ENCODE peak calls at places on chromosomes 6 and 20, in seven cellular contexts. One of them, this sample, is unnamed.

GRCh38 chr20:44572551-44573500 is 9.6 kb upstream of the PKIG start:
- DNase-seq in WTC11: no peak
- DNase-seq in activated T-helper 1 cell treated with anti-CD3 and anti-CD28 coated beads, Interleukin-12 subunit alpha, Interleukin-12 subunit beta, Interleukin-2, Interleukin-4 antibody, amounts not matched to agents 30 ng/mL and 10 ng/mL and 1 ng/mL, durations not matched to agents 14 hours and 24 hours and 36 hours: no peak
- DNase-seq in kidney glomerular epithelial cell: peak; percentile 57
- DNase-seq in DMS153: no peak
- DNase-seq in GM12891: no peak
- DNase-seq in heart right ventricle: peak; percentile 64
- DNase-seq in this sample: peak; percentile 86

GRCh38 chr20:726160-726559 is 42.1 kb downstream of the SLC52A3 start:
- DNase-seq in WTC11: no peak
- DNase-seq in activated T-helper 1 cell treated with anti-CD3 and anti-CD28 coated beads, Interleukin-12 subunit alpha, Interleukin-12 subunit beta, Interleukin-2, Interleukin-4 antibody, amounts not matched to agents 30 ng/mL and 10 ng/mL and 1 ng/mL, durations not matched to agents 14 hours and 24 hours and 36 hours: no peak
- DNase-seq in DMS153: no peak
- DNase-seq in kidney glomerular epithelial cell: no peak
- DNase-seq in heart right ventricle: no peak
- DNase-seq in GM12891: no peak
- DNase-seq in this sample: no peak

GRCh38 chr20:39070484-39071231 is 108.5 kb downstream of the DHX35 start:
- DNase-seq in WTC11: no peak
- DNase-seq in activated T-helper 1 cell treated with anti-CD3 and anti-CD28 coated beads, Interleukin-12 subunit alpha, Interleukin-12 subunit beta, Interleukin-2, Interleukin-4 antibody, amounts not matched to agents 30 ng/mL and 10 ng/mL and 1 ng/mL, durations not matched to agents 14 hours and 24 hours and 36 hours: no peak
- DNase-seq in DMS153: peak; percentile 67
- DNase-seq in kidney glomerular epithelial cell: peak; percentile 1
- DNase-seq in GM12891: no peak
- DNase-seq in heart right ventricle: no peak
- DNase-seq in this sample: peak; percentile 66

GRCh38 chr6:35429463-35429862 is 22.7 kb upstream of the FANCE start:
- DNase-seq in WTC11: no peak
- DNase-seq in kidney glomerular epithelial cell: no peak
- DNase-seq in heart right ventricle: no peak
- DNase-seq in GM12891: no peak
- DNase-seq in activated T-helper 1 cell treated with anti-CD3 and anti-CD28 coated beads, Interleukin-12 subunit alpha, Interleukin-12 subunit beta, Interleukin-2, Interleukin-4 antibody, amounts not matched to agents 30 ng/mL and 10 ng/mL and 1 ng/mL, durations not matched to agents 14 hours and 24 hours and 36 hours: no peak
- DNase-seq in DMS153: no peak
- DNase-seq in this sample: no peak

GRCh38 chr20:38128691-38129090 is 36.4 kb downstream of the TGM2 start:
- DNase-seq in kidney glomerular epithelial cell: no peak
- DNase-seq in WTC11: no peak
- DNase-seq in GM12891: no peak
- DNase-seq in heart right ventricle: no peak
- DNase-seq in activated T-helper 1 cell treated with anti-CD3 and anti-CD28 coated beads, Interleukin-12 subunit alpha, Interleukin-12 subunit beta, Interleukin-2, Interleukin-4 antibody, amounts not matched to agents 30 ng/mL and 10 ng/mL and 1 ng/mL, durations not matched to agents 14 hours and 24 hours and 36 hours: no peak
- DNase-seq in DMS153: no peak
- DNase-seq in this sample: no peak

GRCh38 chr6:110543106-110543505 is 66.7 kb upstream of the SLC22A16 start:
- DNase-seq in DMS153: peak; percentile 68
- DNase-seq in kidney glomerular epithelial cell: no peak
- DNase-seq in heart right ventricle: no peak
- DNase-seq in activated T-helper 1 cell treated with anti-CD3 and anti-CD28 coated beads, Interleukin-12 subunit alpha, Interleukin-12 subunit beta, Interleukin-2, Interleukin-4 antibody, amounts not matched to agents 30 ng/mL and 10 ng/mL and 1 ng/mL, durations not matched to agents 14 hours and 24 hours and 36 hours: no peak
- DNase-seq in WTC11: no peak
- DNase-seq in GM12891: no peak
- DNase-seq in this sample: peak; percentile 65

GRCh38 chr20:9617062-9617461 is 102.7 kb downstream of the LAMP5 start:
- DNase-seq in heart right ventricle: peak; percentile 24
- DNase-seq in GM12891: no peak
- DNase-seq in WTC11: peak; percentile 61
- DNase-seq in kidney glomerular epithelial cell: peak; percentile 30
- DNase-seq in activated T-helper 1 cell treated with anti-CD3 and anti-CD28 coated beads, Interleukin-12 subunit alpha, Interleukin-12 subunit beta, Interleukin-2, Interleukin-4 antibody, amounts not matched to agents 30 ng/mL and 10 ng/mL and 1 ng/mL, durations not matched to agents 14 hours and 24 hours and 36 hours: peak; percentile 6
- DNase-seq in DMS153: peak; percentile 58
- DNase-seq in this sample: peak; percentile 67

GRCh38 chr6:148523051-148523450 is 180.4 kb downstream of the SASH1 start:
- DNase-seq in activated T-helper 1 cell treated with anti-CD3 and anti-CD28 coated beads, Interleukin-12 subunit alpha, Interleukin-12 subunit beta, Interleukin-2, Interleukin-4 antibody, amounts not matched to agents 30 ng/mL and 10 ng/mL and 1 ng/mL, durations not matched to agents 14 hours and 24 hours and 36 hours: no peak
- DNase-seq in kidney glomerular epithelial cell: no peak
- DNase-seq in heart right ventricle: no peak
- DNase-seq in GM12891: no peak
- DNase-seq in DMS153: no peak
- DNase-seq in WTC11: no peak
- DNase-seq in this sample: peak; percentile 49

GRCh38 chr6:9646346-9647042 is 768.4 kb downstream of the TFAP2A start:
- DNase-seq in DMS153: no peak
- DNase-seq in kidney glomerular epithelial cell: no peak
- DNase-seq in WTC11: no peak
- DNase-seq in heart right ventricle: peak; percentile 29
- DNase-seq in activated T-helper 1 cell treated with anti-CD3 and anti-CD28 coated beads, Interleukin-12 subunit alpha, Interleukin-12 subunit beta, Interleukin-2, Interleukin-4 antibody, amounts not matched to agents 30 ng/mL and 10 ng/mL and 1 ng/mL, durations not matched to agents 14 hours and 24 hours and 36 hours: no peak
- DNase-seq in GM12891: no peak
- DNase-seq in this sample: no peak

GRCh38 chr6:7505196-7505699 is 36.2 kb upstream of the DSP start:
- DNase-seq in heart right ventricle: peak; percentile 16
- DNase-seq in kidney glomerular epithelial cell: peak; percentile 96
- DNase-seq in activated T-helper 1 cell treated with anti-CD3 and anti-CD28 coated beads, Interleukin-12 subunit alpha, Interleukin-12 subunit beta, Interleukin-2, Interleukin-4 antibody, amounts not matched to agents 30 ng/mL and 10 ng/mL and 1 ng/mL, durations not matched to agents 14 hours and 24 hours and 36 hours: no peak
- DNase-seq in WTC11: peak; percentile 69
- DNase-seq in DMS153: peak; percentile 80
- DNase-seq in GM12891: no peak
- DNase-seq in this sample: peak; percentile 100

GRCh38 chr20:8914421-8914820 is 154.5 kb upstream of the PLCB4 start:
- DNase-seq in WTC11: no peak
- DNase-seq in DMS153: no peak
- DNase-seq in heart right ventricle: no peak
- DNase-seq in GM12891: no peak
- DNase-seq in kidney glomerular epithelial cell: peak; percentile 80
- DNase-seq in activated T-helper 1 cell treated with anti-CD3 and anti-CD28 coated beads, Interleukin-12 subunit alpha, Interleukin-12 subunit beta, Interleukin-2, Interleukin-4 antibody, amounts not matched to agents 30 ng/mL and 10 ng/mL and 1 ng/mL, durations not matched to agents 14 hours and 24 hours and 36 hours: no peak
- DNase-seq in this sample: peak; percentile 79

GRCh38 chr6:37482356-37483292 is 17.1 kb downstream of the CCDC167 start:
- DNase-seq in WTC11: no peak
- DNase-seq in activated T-helper 1 cell treated with anti-CD3 and anti-CD28 coated beads, Interleukin-12 subunit alpha, Interleukin-12 subunit beta, Interleukin-2, Interleukin-4 antibody, amounts not matched to agents 30 ng/mL and 10 ng/mL and 1 ng/mL, durations not matched to agents 14 hours and 24 hours and 36 hours: no peak
- DNase-seq in GM12891: no peak
- DNase-seq in kidney glomerular epithelial cell: no peak
- DNase-seq in heart right ventricle: no peak
- DNase-seq in DMS153: no peak
- DNase-seq in this sample: no peak

GRCh38 chr6:42784739-42785498 is 3.1 kb downstream of the BICRAL start:
- DNase-seq in activated T-helper 1 cell treated with anti-CD3 and anti-CD28 coated beads, Interleukin-12 subunit alpha, Interleukin-12 subunit beta, Interleukin-2, Interleukin-4 antibody, amounts not matched to agents 30 ng/mL and 10 ng/mL and 1 ng/mL, durations not matched to agents 14 hours and 24 hours and 36 hours: no peak
- DNase-seq in GM12891: no peak
- DNase-seq in DMS153: no peak
- DNase-seq in WTC11: no peak
- DNase-seq in kidney glomerular epithelial cell: no peak
- DNase-seq in heart right ventricle: no peak
- DNase-seq in this sample: no peak

GRCh38 chr6:140809694-140810101 is 1323.0 kb upstream of the GJE1 start:
- DNase-seq in heart right ventricle: no peak
- DNase-seq in activated T-helper 1 cell treated with anti-CD3 and anti-CD28 coated beads, Interleukin-12 subunit alpha, Interleukin-12 subunit beta, Interleukin-2, Interleukin-4 antibody, amounts not matched to agents 30 ng/mL and 10 ng/mL and 1 ng/mL, durations not matched to agents 14 hours and 24 hours and 36 hours: peak; percentile 30
- DNase-seq in DMS153: no peak
- DNase-seq in WTC11: no peak
- DNase-seq in GM12891: no peak
- DNase-seq in kidney glomerular epithelial cell: no peak
- DNase-seq in this sample: no peak

GRCh38 chr6:48957781-48958180 is 505.3 kb downstream of the MMUT start:
- DNase-seq in GM12891: no peak
- DNase-seq in kidney glomerular epithelial cell: no peak
- DNase-seq in WTC11: no peak
- DNase-seq in heart right ventricle: no peak
- DNase-seq in activated T-helper 1 cell treated with anti-CD3 and anti-CD28 coated beads, Interleukin-12 subunit alpha, Interleukin-12 subunit beta, Interleukin-2, Interleukin-4 antibody, amounts not matched to agents 30 ng/mL and 10 ng/mL and 1 ng/mL, durations not matched to agents 14 hours and 24 hours and 36 hours: no peak
- DNase-seq in DMS153: no peak
- DNase-seq in this sample: no peak

GRCh38 chr20:34165246-34165645 is 53.2 kb upstream of the EIF2S2 start:
- DNase-seq in GM12891: no peak
- DNase-seq in kidney glomerular epithelial cell: no peak
- DNase-seq in WTC11: no peak
- DNase-seq in heart right ventricle: no peak
- DNase-seq in DMS153: no peak
- DNase-seq in activated T-helper 1 cell treated with anti-CD3 and anti-CD28 coated beads, Interleukin-12 subunit alpha, Interleukin-12 subunit beta, Interleukin-2, Interleukin-4 antibody, amounts not matched to agents 30 ng/mL and 10 ng/mL and 1 ng/mL, durations not matched to agents 14 hours and 24 hours and 36 hours: no peak
- DNase-seq in this sample: no peak

GRCh38 chr6:40302856-40303449 is 284.2 kb downstream of the LRFN2 start:
- DNase-seq in heart right ventricle: no peak
- DNase-seq in GM12891: no peak
- DNase-seq in DMS153: no peak
- DNase-seq in kidney glomerular epithelial cell: no peak
- DNase-seq in activated T-helper 1 cell treated with anti-CD3 and anti-CD28 coated beads, Interleukin-12 subunit alpha, Interleukin-12 subunit beta, Interleukin-2, Interleukin-4 antibody, amounts not matched to agents 30 ng/mL and 10 ng/mL and 1 ng/mL, durations not matched to agents 14 hours and 24 hours and 36 hours: no peak
- DNase-seq in WTC11: no peak
- DNase-seq in this sample: no peak

GRCh38 chr6:42294759-42295158 is 77.1 kb upstream of the MRPS10 start:
- DNase-seq in GM12891: no peak
- DNase-seq in DMS153: no peak
- DNase-seq in WTC11: no peak
- DNase-seq in heart right ventricle: no peak
- DNase-seq in activated T-helper 1 cell treated with anti-CD3 and anti-CD28 coated beads, Interleukin-12 subunit alpha, Interleukin-12 subunit beta, Interleukin-2, Interleukin-4 antibody, amounts not matched to agents 30 ng/mL and 10 ng/mL and 1 ng/mL, durations not matched to agents 14 hours and 24 hours and 36 hours: no peak
- DNase-seq in kidney glomerular epithelial cell: peak; percentile 78
- DNase-seq in this sample: peak; percentile 95

GRCh38 chr6:108648186-108648585 is 87.5 kb downstream of the FOXO3 start:
- DNase-seq in WTC11: no peak
- DNase-seq in heart right ventricle: no peak
- DNase-seq in GM12891: no peak
- DNase-seq in DMS153: no peak
- DNase-seq in kidney glomerular epithelial cell: no peak
- DNase-seq in activated T-helper 1 cell treated with anti-CD3 and anti-CD28 coated beads, Interleukin-12 subunit alpha, Interleukin-12 subunit beta, Interleukin-2, Interleukin-4 antibody, amounts not matched to agents 30 ng/mL and 10 ng/mL and 1 ng/mL, durations not matched to agents 14 hours and 24 hours and 36 hours: no peak
- DNase-seq in this sample: no peak

GRCh38 chr6:56017198-56017597 is 141.8 kb upstream of the BMP5 start:
- DNase-seq in DMS153: no peak
- DNase-seq in GM12891: no peak
- DNase-seq in heart right ventricle: no peak
- DNase-seq in WTC11: no peak
- DNase-seq in kidney glomerular epithelial cell: no peak
- DNase-seq in activated T-helper 1 cell treated with anti-CD3 and anti-CD28 coated beads, Interleukin-12 subunit alpha, Interleukin-12 subunit beta, Interleukin-2, Interleukin-4 antibody, amounts not matched to agents 30 ng/mL and 10 ng/mL and 1 ng/mL, durations not matched to agents 14 hours and 24 hours and 36 hours: no peak
- DNase-seq in this sample: no peak

GRCh38 chr6:160439751-160440150 is 91.6 kb downstream of the SLC22A3 start:
- DNase-seq in heart right ventricle: peak; percentile 41
- DNase-seq in kidney glomerular epithelial cell: no peak
- DNase-seq in WTC11: no peak
- DNase-seq in DMS153: no peak
- DNase-seq in activated T-helper 1 cell treated with anti-CD3 and anti-CD28 coated beads, Interleukin-12 subunit alpha, Interleukin-12 subunit beta, Interleukin-2, Interleukin-4 antibody, amounts not matched to agents 30 ng/mL and 10 ng/mL and 1 ng/mL, durations not matched to agents 14 hours and 24 hours and 36 hours: no peak
- DNase-seq in GM12891: no peak
- DNase-seq in this sample: no peak

This sample was measured in kidney tubule cell.